ENCODE peak calls at places on chromosomes 1 and 21, in ten cellular contexts. One of them, this sample, is unnamed.

GRCh38 chr1:182299728-182300581 is 91.6 kb downstream of the GLUL start:
- DNase-seq in SHP77: no peak
- DNase-seq in stimulated activated CD4-positive, alpha-beta T cell treated with anti-CD3 and anti-CD28 coated beads, TNF-alpha, amount 100 ng/mL, for 4 hours: no peak
- DNase-seq in activated T-cell treated with anti-CD3 and anti-CD28 coated beads for 1 hour: no peak
- DNase-seq in neural progenitor cell: peak
- DNase-seq in prostate gland: no peak
- DNase-seq in HepG2: peak
- DNase-seq in T-helper 9 cell: no peak
- DNase-seq in HCT116: no peak
- DNase-seq in retinal pigment epithelial cell: no peak
- DNase-seq in this sample: no peak

GRCh38 chr1:33302325-33302724 is 18.6 kb downstream of the A3GALT2 start:
- DNase-seq in retinal pigment epithelial cell: no peak
- DNase-seq in HCT116: no peak
- DNase-seq in SHP77: no peak
- DNase-seq in prostate gland: no peak
- DNase-seq in activated T-cell treated with anti-CD3 and anti-CD28 coated beads for 1 hour: no peak
- DNase-seq in T-helper 9 cell: no peak
- DNase-seq in neural progenitor cell: no peak
- DNase-seq in stimulated activated CD4-positive, alpha-beta T cell treated with anti-CD3 and anti-CD28 coated beads, TNF-alpha, amount 100 ng/mL, for 4 hours: no peak
- DNase-seq in HepG2: no peak
- DNase-seq in this sample: no peak

GRCh38 chr1:235908742-235909520 is 42.2 kb upstream of the LYST start:
- DNase-seq in stimulated activated CD4-positive, alpha-beta T cell treated with anti-CD3 and anti-CD28 coated beads, TNF-alpha, amount 100 ng/mL, for 4 hours: no peak
- DNase-seq in prostate gland: peak
- DNase-seq in HepG2: no peak
- DNase-seq in SHP77: no peak
- DNase-seq in activated T-cell treated with anti-CD3 and anti-CD28 coated beads for 1 hour: no peak
- DNase-seq in T-helper 9 cell: no peak
- DNase-seq in neural progenitor cell: no peak
- DNase-seq in HCT116: peak
- DNase-seq in retinal pigment epithelial cell: peak
- DNase-seq in this sample: no peak

GRCh38 chr1:19066248-19066873 is 109.9 kb upstream of the IFFO2 start:
- DNase-seq in HepG2: no peak
- DNase-seq in retinal pigment epithelial cell: no peak
- DNase-seq in stimulated activated CD4-positive, alpha-beta T cell treated with anti-CD3 and anti-CD28 coated beads, TNF-alpha, amount 100 ng/mL, for 4 hours: no peak
- DNase-seq in activated T-cell treated with anti-CD3 and anti-CD28 coated beads for 1 hour: no peak
- DNase-seq in prostate gland: peak
- DNase-seq in neural progenitor cell: no peak
- DNase-seq in T-helper 9 cell: no peak
- DNase-seq in SHP77: no peak
- DNase-seq in HCT116: no peak
- DNase-seq in this sample: no peak

GRCh38 chr1:9612871-9613624 is 24.3 kb downstream of the TMEM201 start:
- DNase-seq in retinal pigment epithelial cell: no peak
- DNase-seq in activated T-cell treated with anti-CD3 and anti-CD28 coated beads for 1 hour: no peak
- DNase-seq in HCT116: no peak
- DNase-seq in HepG2: no peak
- DNase-seq in neural progenitor cell: no peak
- DNase-seq in prostate gland: no peak
- DNase-seq in SHP77: no peak
- DNase-seq in T-helper 9 cell: no peak
- DNase-seq in stimulated activated CD4-positive, alpha-beta T cell treated with anti-CD3 and anti-CD28 coated beads, TNF-alpha, amount 100 ng/mL, for 4 hours: no peak
- DNase-seq in this sample: no peak

GRCh38 chr21:44657635-44658183 is at the start of gene KRTAP12-3:
- DNase-seq in neural progenitor cell: no peak
- DNase-seq in stimulated activated CD4-positive, alpha-beta T cell treated with anti-CD3 and anti-CD28 coated beads, TNF-alpha, amount 100 ng/mL, for 4 hours: no peak
- DNase-seq in prostate gland: no peak
- DNase-seq in activated T-cell treated with anti-CD3 and anti-CD28 coated beads for 1 hour: peak
- DNase-seq in HepG2: no peak
- DNase-seq in retinal pigment epithelial cell: no peak
- DNase-seq in HCT116: no peak
- DNase-seq in SHP77: no peak
- DNase-seq in T-helper 9 cell: peak
- DNase-seq in this sample: no peak

GRCh38 chr1:208985231-208985630 is 598.3 kb upstream of the CAMK1G start:
- DNase-seq in retinal pigment epithelial cell: no peak
- DNase-seq in activated T-cell treated with anti-CD3 and anti-CD28 coated beads for 1 hour: no peak
- DNase-seq in HCT116: no peak
- DNase-seq in SHP77: no peak
- DNase-seq in neural progenitor cell: no peak
- DNase-seq in stimulated activated CD4-positive, alpha-beta T cell treated with anti-CD3 and anti-CD28 coated beads, TNF-alpha, amount 100 ng/mL, for 4 hours: no peak
- DNase-seq in T-helper 9 cell: no peak
- DNase-seq in prostate gland: no peak
- DNase-seq in HepG2: no peak
- DNase-seq in this sample: no peak

GRCh38 chr1:45883633-45884032 is 80.2 kb downstream of the MAST2 start:
- DNase-seq in retinal pigment epithelial cell: no peak
- DNase-seq in neural progenitor cell: no peak
- DNase-seq in T-helper 9 cell: no peak
- DNase-seq in SHP77: no peak
- DNase-seq in HCT116: no peak
- DNase-seq in stimulated activated CD4-positive, alpha-beta T cell treated with anti-CD3 and anti-CD28 coated beads, TNF-alpha, amount 100 ng/mL, for 4 hours: no peak
- DNase-seq in HepG2: no peak
- DNase-seq in prostate gland: no peak
- DNase-seq in activated T-cell treated with anti-CD3 and anti-CD28 coated beads for 1 hour: no peak
- DNase-seq in this sample: no peak

GRCh38 chr1:86507935-86508582 is 38.8 kb upstream of the CLCA4 start:
- DNase-seq in T-helper 9 cell: no peak
- DNase-seq in retinal pigment epithelial cell: no peak
- DNase-seq in activated T-cell treated with anti-CD3 and anti-CD28 coated beads for 1 hour: no peak
- DNase-seq in HepG2: no peak
- DNase-seq in HCT116: peak
- DNase-seq in prostate gland: no peak
- DNase-seq in stimulated activated CD4-positive, alpha-beta T cell treated with anti-CD3 and anti-CD28 coated beads, TNF-alpha, amount 100 ng/mL, for 4 hours: no peak
- DNase-seq in neural progenitor cell: peak
- DNase-seq in SHP77: peak
- DNase-seq in this sample: no peak

GRCh38 chr1:234401658-234402057 is 28.4 kb downstream of the COA6 start:
- DNase-seq in retinal pigment epithelial cell: no peak
- DNase-seq in HepG2: no peak
- DNase-seq in activated T-cell treated with anti-CD3 and anti-CD28 coated beads for 1 hour: no peak
- DNase-seq in prostate gland: no peak
- DNase-seq in SHP77: no peak
- DNase-seq in neural progenitor cell: no peak
- DNase-seq in HCT116: no peak
- DNase-seq in T-helper 9 cell: no peak
- DNase-seq in stimulated activated CD4-positive, alpha-beta T cell treated with anti-CD3 and anti-CD28 coated beads, TNF-alpha, amount 100 ng/mL, for 4 hours: no peak
- DNase-seq in this sample: no peak

GRCh38 chr1:244954358-244954757 is 90.0 kb upstream of the HNRNPU start:
- DNase-seq in T-helper 9 cell: no peak
- DNase-seq in prostate gland: no peak
- DNase-seq in activated T-cell treated with anti-CD3 and anti-CD28 coated beads for 1 hour: no peak
- DNase-seq in SHP77: no peak
- DNase-seq in neural progenitor cell: no peak
- DNase-seq in stimulated activated CD4-positive, alpha-beta T cell treated with anti-CD3 and anti-CD28 coated beads, TNF-alpha, amount 100 ng/mL, for 4 hours: no peak
- DNase-seq in HepG2: no peak
- DNase-seq in retinal pigment epithelial cell: no peak
- DNase-seq in HCT116: no peak
- DNase-seq in this sample: no peak

GRCh38 chr1:208534604-208534907 is 290.4 kb upstream of the PLXNA2 start:
- DNase-seq in stimulated activated CD4-positive, alpha-beta T cell treated with anti-CD3 and anti-CD28 coated beads, TNF-alpha, amount 100 ng/mL, for 4 hours: no peak
- DNase-seq in neural progenitor cell: no peak
- DNase-seq in T-helper 9 cell: no peak
- DNase-seq in prostate gland: no peak
- DNase-seq in activated T-cell treated with anti-CD3 and anti-CD28 coated beads for 1 hour: no peak
- DNase-seq in SHP77: no peak
- DNase-seq in HCT116: no peak
- DNase-seq in HepG2: no peak
- DNase-seq in retinal pigment epithelial cell: no peak
- DNase-seq in this sample: no peak

GRCh38 chr1:96187027-96187426 is 534.6 kb upstream of the PTBP2 start:
- DNase-seq in HepG2: no peak
- DNase-seq in T-helper 9 cell: no peak
- DNase-seq in retinal pigment epithelial cell: no peak
- DNase-seq in neural progenitor cell: no peak
- DNase-seq in activated T-cell treated with anti-CD3 and anti-CD28 coated beads for 1 hour: no peak
- DNase-seq in SHP77: no peak
- DNase-seq in stimulated activated CD4-positive, alpha-beta T cell treated with anti-CD3 and anti-CD28 coated beads, TNF-alpha, amount 100 ng/mL, for 4 hours: no peak
- DNase-seq in prostate gland: no peak
- DNase-seq in HCT116: no peak
- DNase-seq in this sample: no peak

GRCh38 chr21:39084979-39085729 is 98.1 kb downstream of the PSMG1 start:
- DNase-seq in HCT116: no peak
- DNase-seq in stimulated activated CD4-positive, alpha-beta T cell treated with anti-CD3 and anti-CD28 coated beads, TNF-alpha, amount 100 ng/mL, for 4 hours: no peak
- DNase-seq in HepG2: peak
- DNase-seq in prostate gland: no peak
- DNase-seq in neural progenitor cell: no peak
- DNase-seq in SHP77: no peak
- DNase-seq in retinal pigment epithelial cell: no peak
- DNase-seq in T-helper 9 cell: no peak
- DNase-seq in activated T-cell treated with anti-CD3 and anti-CD28 coated beads for 1 hour: no peak
- DNase-seq in this sample: no peak

GRCh38 chr1:3910769-3911520 is 10.9 kb upstream of the C1orf174 start:
- DNase-seq in retinal pigment epithelial cell: no peak
- DNase-seq in SHP77: peak
- DNase-seq in HCT116: peak
- DNase-seq in HepG2: peak
- DNase-seq in T-helper 9 cell: peak
- DNase-seq in stimulated activated CD4-positive, alpha-beta T cell treated with anti-CD3 and anti-CD28 coated beads, TNF-alpha, amount 100 ng/mL, for 4 hours: peak
- DNase-seq in activated T-cell treated with anti-CD3 and anti-CD28 coated beads for 1 hour: peak
- DNase-seq in prostate gland: peak
- DNase-seq in neural progenitor cell: peak
- DNase-seq in this sample: peak

GRCh38 chr1:157142245-157142644 is 4.0 kb upstream of the ETV3 start:
- DNase-seq in retinal pigment epithelial cell: no peak
- DNase-seq in HCT116: no peak
- DNase-seq in HepG2: no peak
- DNase-seq in activated T-cell treated with anti-CD3 and anti-CD28 coated beads for 1 hour: no peak
- DNase-seq in stimulated activated CD4-positive, alpha-beta T cell treated with anti-CD3 and anti-CD28 coated beads, TNF-alpha, amount 100 ng/mL, for 4 hours: no peak
- DNase-seq in SHP77: no peak
- DNase-seq in T-helper 9 cell: no peak
- DNase-seq in prostate gland: no peak
- DNase-seq in neural progenitor cell: no peak
- DNase-seq in this sample: no peak

GRCh38 chr21:45854702-45855247 is 126.8 kb upstream of the COL6A1 start:
- DNase-seq in stimulated activated CD4-positive, alpha-beta T cell treated with anti-CD3 and anti-CD28 coated beads, TNF-alpha, amount 100 ng/mL, for 4 hours: no peak
- DNase-seq in HepG2: no peak
- DNase-seq in retinal pigment epithelial cell: no peak
- DNase-seq in activated T-cell treated with anti-CD3 and anti-CD28 coated beads for 1 hour: no peak
- DNase-seq in T-helper 9 cell: no peak
- DNase-seq in SHP77: no peak
- DNase-seq in neural progenitor cell: peak
- DNase-seq in prostate gland: no peak
- DNase-seq in HCT116: no peak
- DNase-seq in this sample: no peak

GRCh38 chr1:29837306-29837646 is 601.0 kb downstream of the PTPRU start:
- DNase-seq in neural progenitor cell: no peak
- DNase-seq in T-helper 9 cell: no peak
- DNase-seq in HCT116: no peak
- DNase-seq in activated T-cell treated with anti-CD3 and anti-CD28 coated beads for 1 hour: no peak
- DNase-seq in SHP77: no peak
- DNase-seq in stimulated activated CD4-positive, alpha-beta T cell treated with anti-CD3 and anti-CD28 coated beads, TNF-alpha, amount 100 ng/mL, for 4 hours: no peak
- DNase-seq in retinal pigment epithelial cell: no peak
- DNase-seq in HepG2: no peak
- DNase-seq in prostate gland: no peak
- DNase-seq in this sample: no peak

GRCh38 chr1:228809621-228810313 is 74.5 kb downstream of the RHOU start:
- DNase-seq in activated T-cell treated with anti-CD3 and anti-CD28 coated beads for 1 hour: no peak
- DNase-seq in SHP77: no peak
- DNase-seq in HepG2: no peak
- DNase-seq in HCT116: no peak
- DNase-seq in prostate gland: no peak
- DNase-seq in neural progenitor cell: no peak
- DNase-seq in retinal pigment epithelial cell: peak
- DNase-seq in stimulated activated CD4-positive, alpha-beta T cell treated with anti-CD3 and anti-CD28 coated beads, TNF-alpha, amount 100 ng/mL, for 4 hours: no peak
- DNase-seq in T-helper 9 cell: no peak
- DNase-seq in this sample: no peak

GRCh38 chr1:147099192-147099591 is 73.1 kb downstream of the PRKAB2 start:
- DNase-seq in HCT116: no peak
- DNase-seq in retinal pigment epithelial cell: no peak
- DNase-seq in prostate gland: no peak
- DNase-seq in neural progenitor cell: no peak
- DNase-seq in HepG2: no peak
- DNase-seq in SHP77: no peak
- DNase-seq in T-helper 9 cell: no peak
- DNase-seq in stimulated activated CD4-positive, alpha-beta T cell treated with anti-CD3 and anti-CD28 coated beads, TNF-alpha, amount 100 ng/mL, for 4 hours: no peak
- DNase-seq in activated T-cell treated with anti-CD3 and anti-CD28 coated beads for 1 hour: no peak
- DNase-seq in this sample: no peak

GRCh38 chr1:161885013-161885412 is 118.9 kb downstream of the ATF6 start:
- DNase-seq in activated T-cell treated with anti-CD3 and anti-CD28 coated beads for 1 hour: no peak
- DNase-seq in HepG2: no peak
- DNase-seq in retinal pigment epithelial cell: peak
- DNase-seq in prostate gland: no peak
- DNase-seq in neural progenitor cell: no peak
- DNase-seq in T-helper 9 cell: no peak
- DNase-seq in SHP77: no peak
- DNase-seq in HCT116: no peak
- DNase-seq in stimulated activated CD4-positive, alpha-beta T cell treated with anti-CD3 and anti-CD28 coated beads, TNF-alpha, amount 100 ng/mL, for 4 hours: no peak
- DNase-seq in this sample: no peak

This sample was measured in NCI-H774.